ENCODE peak calls at places on chromosomes 7 and 10, in five cellular contexts. C, L, K, H and F are unnamed samples.

GRCh38 chr10:17116193-17116592 is 13.4 kb downstream of the CUBN start:
- DNase-seq in C (peak), L (no peak), K (no peak), H (no peak), F (no peak)

GRCh38 chr7:54985405-54986360 is 33.1 kb upstream of the EGFR start:
- DNase-seq in C (no peak), L (peak), K (no peak), H (peak), F (no peak)

GRCh38 chr7:30403477-30403876 is 75.1 kb downstream of the NOD1 start:
- DNase-seq in C (no peak), L (peak), K (no peak), H (no peak), F (no peak)

GRCh38 chr7:50481867-50482266 is 31.7 kb upstream of the FIGNL1 start:
- DNase-seq in C (no peak), L (no peak), K (no peak), H (no peak), F (no peak)

GRCh38 chr7:155738652-155739537 is 73.4 kb downstream of the SHH start:
- DNase-seq in C (peak), L (peak), K (no peak), H (peak), F (peak)

GRCh38 chr7:106269263-106269961 is 15.4 kb downstream of the NAMPT start:
- DNase-seq in C (no peak), L (no peak), K (no peak), H (no peak), F (no peak)

GRCh38 chr10:132344386-132344785 is 12.4 kb downstream of the LRRC27 start:
- DNase-seq in C (no peak), L (no peak), K (no peak), H (no peak), F (no peak)

GRCh38 chr7:41579961-41580935 is 122.6 kb downstream of the INHBA start:
- DNase-seq in C (no peak), L (peak), K (no peak), H (peak), F (no peak)

GRCh38 chr10:124072541-124072940 is 20.9 kb downstream of the CHST15 start:
- DNase-seq in C (no peak), L (no peak), K (no peak), H (no peak), F (no peak)

GRCh38 chr10:78944658-78945333 is 124.0 kb upstream of the ZMIZ1 start:
- DNase-seq in C (no peak), L (peak), K (no peak), H (peak), F (no peak)

GRCh38 chr10:76651148-76651547 is 986.5 kb downstream of the KCNMA1 start:
- DNase-seq in C (no peak), L (no peak), K (no peak), H (no peak), F (no peak)

GRCh38 chr7:19713676-19714075 is 4.8 kb upstream of the POLR1F start:
- DNase-seq in C (peak), L (peak), K (peak), H (peak), F (peak)

GRCh38 chr10:129715805-129716785 is 248.0 kb downstream of the EBF3 start:
- DNase-seq in C (no peak), L (no peak), K (no peak), H (no peak), F (no peak)